ENCODE peak calls at places on chromosomes 11 and 22, in five cellular contexts. One of them, this sample, is unnamed. For H3K9me3 and H3K36me3, the result is how much of the 10 kb centered on the place peaks cover.

GRCh38 chr11:47325271-47326041 is 27.0 kb downstream of the MYBPC3 start:
- DNase-seq in IMR-90: no peak
- DNase-seq in esophagus muscularis mucosa: no peak
- DNase-seq in transverse colon: no peak
- DNase-seq in left ventricle myocardium inferior: no peak
- DNase-seq in this sample: no peak

GRCh38 chr22:17199131-17199731 is 20.0 kb downstream of the ADA2 start:
- DNase-seq in IMR-90: peak
- DNase-seq in transverse colon: no peak
- DNase-seq in esophagus muscularis mucosa: no peak
- DNase-seq in left ventricle myocardium inferior: peak
- DNase-seq in this sample: peak

GRCh38 chr11:120717042-120717441 is 205.5 kb downstream of the GRIK4 start:
- DNase-seq in IMR-90: no peak
- DNase-seq in esophagus muscularis mucosa: no peak
- DNase-seq in left ventricle myocardium inferior: no peak
- DNase-seq in transverse colon: no peak
- DNase-seq in this sample: no peak

GRCh38 chr11:17745032-17745772 is 10.6 kb downstream of the KCNC1 start:
- DNase-seq in left ventricle myocardium inferior: no peak
- DNase-seq in transverse colon: no peak
- DNase-seq in esophagus muscularis mucosa: no peak
- DNase-seq in IMR-90: no peak
- DNase-seq in this sample: peak

GRCh38 chr22:37020192-37020479 is 594 bp downstream of the MPST start:
- DNase-seq in IMR-90: peak
- DNase-seq in left ventricle myocardium inferior: no peak
- DNase-seq in transverse colon: peak
- DNase-seq in esophagus muscularis mucosa: no peak
- DNase-seq in this sample: no peak

GRCh38 chr11:765025-765801 is 12.1 kb downstream of the GATD1 start:
- DNase-seq in transverse colon: peak
- DNase-seq in left ventricle myocardium inferior: peak
- DNase-seq in esophagus muscularis mucosa: no peak
- DNase-seq in IMR-90: peak
- DNase-seq in this sample: peak

GRCh38 chr11:32006799-32007388 is 84.0 kb upstream of the RCN1 start:
- DNase-seq in esophagus muscularis mucosa: no peak
- DNase-seq in IMR-90: peak
- DNase-seq in left ventricle myocardium inferior: no peak
- DNase-seq in transverse colon: no peak
- DNase-seq in this sample: no peak

GRCh38 chr22:26461188-26461810 is 22.3 kb downstream of the HPS4 start:
- DNase-seq in IMR-90: peak
- DNase-seq in esophagus muscularis mucosa: no peak
- DNase-seq in transverse colon: peak
- DNase-seq in left ventricle myocardium inferior: peak
- DNase-seq in this sample: peak

GRCh38 chr22:30626413-30626812 is 9.2 kb upstream of the SLC35E4 start:
- DNase-seq in IMR-90: no peak
- DNase-seq in left ventricle myocardium inferior: no peak
- DNase-seq in transverse colon: no peak
- DNase-seq in esophagus muscularis mucosa: no peak
- DNase-seq in this sample: no peak

GRCh38 chr11:73664894-73665293 is 18.5 kb downstream of the PLEKHB1 start:
- DNase-seq in transverse colon: no peak
- DNase-seq in left ventricle myocardium inferior: no peak
- DNase-seq in IMR-90: no peak
- DNase-seq in esophagus muscularis mucosa: no peak
- DNase-seq in this sample: no peak

GRCh38 chr22:20267441-20268288 is 453 bp downstream of the RTN4R start:
- DNase-seq in left ventricle myocardium inferior: no peak
- DNase-seq in IMR-90: no peak
- DNase-seq in esophagus muscularis mucosa: no peak
- DNase-seq in transverse colon: peak
- DNase-seq in this sample: no peak

GRCh38 chr11:9280655-9281301 is 15.6 kb upstream of the DENND5A start:
- DNase-seq in transverse colon: peak
- DNase-seq in left ventricle myocardium inferior: no peak
- DNase-seq in IMR-90: peak
- DNase-seq in esophagus muscularis mucosa: no peak
- DNase-seq in this sample: no peak

GRCh38 chr11:102396708-102397563 is 49.9 kb downstream of the BIRC2 start:
- DNase-seq in esophagus muscularis mucosa: no peak
- DNase-seq in transverse colon: no peak
- DNase-seq in IMR-90: peak
- DNase-seq in left ventricle myocardium inferior: no peak
- DNase-seq in this sample: no peak

GRCh38 chr11:64339754-64340408 is at the start of gene CCDC88B:
- DNase-seq in esophagus muscularis mucosa: no peak
- DNase-seq in transverse colon: peak
- DNase-seq in IMR-90: no peak
- DNase-seq in left ventricle myocardium inferior: peak
- DNase-seq in this sample: peak

GRCh38 chr11:69546735-69547370 is 65.4 kb downstream of the LINC01488 start:
- DNase-seq in left ventricle myocardium inferior: no peak
- DNase-seq in transverse colon: no peak
- DNase-seq in IMR-90: no peak
- DNase-seq in esophagus muscularis mucosa: no peak
- DNase-seq in this sample: no peak

GRCh38 chr22:49404576-49405199 is 423.0 kb downstream of the BRD1 start:
- DNase-seq in transverse colon: no peak
- DNase-seq in IMR-90: no peak
- DNase-seq in esophagus muscularis mucosa: no peak
- DNase-seq in left ventricle myocardium inferior: no peak
- DNase-seq in this sample: no peak
- H3K9me3 ChIP-seq in transverse colon: under half
- H3K9me3 ChIP-seq in IMR-90: under half
- H3K9me3 ChIP-seq in esophagus muscularis mucosa: under half
- H3K9me3 ChIP-seq in left ventricle myocardium inferior: under half
- H3K9me3 ChIP-seq in this sample: under half

DNA sequence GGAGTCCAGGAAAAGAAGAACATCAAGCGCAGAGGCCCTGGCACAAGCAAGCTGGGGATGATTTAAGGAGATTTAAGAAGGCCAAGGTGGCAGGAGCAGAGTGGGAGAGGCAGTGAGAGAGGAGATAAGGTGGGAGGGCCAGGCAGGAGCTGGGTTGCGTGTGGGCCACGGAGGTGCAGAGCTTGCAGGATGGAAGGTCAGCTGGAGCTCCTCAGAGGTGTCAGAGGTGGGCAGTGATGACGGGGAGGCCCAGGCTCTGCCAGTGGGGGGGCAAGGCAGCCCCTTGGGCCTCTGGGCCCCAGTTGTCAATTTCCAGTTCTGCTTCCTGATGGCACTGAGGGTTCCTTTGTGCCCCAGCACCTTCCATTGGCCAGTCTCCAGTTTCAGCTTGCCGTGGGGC is 6.5 kb downstream of the FRMD8 start:
- DNase-seq in IMR-90: no peak
- DNase-seq in left ventricle myocardium inferior: no peak
- DNase-seq in esophagus muscularis mucosa: no peak
- DNase-seq in transverse colon: no peak
- DNase-seq in this sample: no peak
- H3K36me3 ChIP-seq in IMR-90: under half
- H3K36me3 ChIP-seq in left ventricle myocardium inferior: under half
- H3K36me3 ChIP-seq in esophagus muscularis mucosa: under half
- H3K36me3 ChIP-seq in transverse colon: under half
- H3K36me3 ChIP-seq in this sample: under half

GRCh38 chr11:71441251-71441650 is 6.9 kb downstream of the DHCR7 start:
- DNase-seq in esophagus muscularis mucosa: no peak
- DNase-seq in transverse colon: no peak
- DNase-seq in IMR-90: no peak
- DNase-seq in left ventricle myocardium inferior: no peak
- DNase-seq in this sample: no peak
- TF ChIP-seq CTCF in esophagus muscularis mucosa: no peak
- TF ChIP-seq CTCF in transverse colon: no peak
- TF ChIP-seq CTCF in IMR-90: no peak
- TF ChIP-seq CTCF in left ventricle myocardium inferior: no peak
- TF ChIP-seq CTCF in this sample: no peak

DNA sequence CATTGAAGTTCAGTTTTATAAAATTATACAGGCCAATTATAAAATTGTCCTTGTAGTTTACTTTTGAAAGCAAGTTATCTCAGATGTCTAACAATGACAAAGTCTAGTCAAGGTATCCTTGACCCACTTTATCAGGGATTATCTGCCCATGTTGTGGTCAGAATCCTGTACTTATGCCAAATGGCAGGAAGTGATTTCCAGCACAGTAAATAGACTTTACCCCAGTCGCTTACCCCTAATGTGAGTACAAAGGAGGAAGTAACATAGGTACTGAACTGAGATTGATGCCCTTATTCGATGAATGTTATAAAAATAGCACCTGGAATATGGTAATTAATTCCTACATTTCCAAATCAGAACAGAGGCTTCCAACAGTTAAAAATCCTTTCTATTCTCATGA is 355.7 kb downstream of the CNTN5 start:
- DNase-seq in esophagus muscularis mucosa: no peak
- DNase-seq in transverse colon: no peak
- DNase-seq in left ventricle myocardium inferior: no peak
- DNase-seq in IMR-90: no peak
- DNase-seq in this sample: no peak
- H3K9me3 ChIP-seq in esophagus muscularis mucosa: under half
- H3K9me3 ChIP-seq in transverse colon: under half
- H3K9me3 ChIP-seq in left ventricle myocardium inferior: under half
- H3K9me3 ChIP-seq in IMR-90: under half
- H3K9me3 ChIP-seq in this sample: under half

GRCh38 chr11:108196901-108197300 is 25.5 kb downstream of the NPAT start:
- DNase-seq in IMR-90: no peak
- DNase-seq in transverse colon: no peak
- DNase-seq in left ventricle myocardium inferior: no peak
- DNase-seq in esophagus muscularis mucosa: no peak
- DNase-seq in this sample: no peak

GRCh38 chr11:108203075-108203474 is 19.4 kb downstream of the NPAT start:
- DNase-seq in transverse colon: no peak
- DNase-seq in esophagus muscularis mucosa: no peak
- DNase-seq in left ventricle myocardium inferior: no peak
- DNase-seq in IMR-90: no peak
- DNase-seq in this sample: no peak

GRCh38 chr11:108197351-108197750 is 25.1 kb downstream of the NPAT start:
- DNase-seq in IMR-90: no peak
- DNase-seq in transverse colon: no peak
- DNase-seq in left ventricle myocardium inferior: no peak
- DNase-seq in esophagus muscularis mucosa: no peak
- DNase-seq in this sample: no peak

GRCh38 chr11:108199446-108200321 is 22.8 kb downstream of the NPAT start:
- DNase-seq in left ventricle myocardium inferior: no peak
- DNase-seq in IMR-90: peak
- DNase-seq in transverse colon: no peak
- DNase-seq in esophagus muscularis mucosa: no peak
- DNase-seq in this sample: no peak

GRCh38 chr11:108198833-108199232 is 23.6 kb downstream of the NPAT start:
- DNase-seq in esophagus muscularis mucosa: no peak
- DNase-seq in IMR-90: no peak
- DNase-seq in left ventricle myocardium inferior: no peak
- DNase-seq in transverse colon: no peak
- DNase-seq in this sample: peak
- H3K36me3 ChIP-seq in esophagus muscularis mucosa: under half
- H3K36me3 ChIP-seq in IMR-90: under half
- H3K36me3 ChIP-seq in left ventricle myocardium inferior: under half
- H3K36me3 ChIP-seq in transverse colon: under half
- H3K36me3 ChIP-seq in this sample: under half

GRCh38 chr11:131868769-131869482 is 498.5 kb downstream of the NTM start:
- DNase-seq in transverse colon: no peak
- DNase-seq in IMR-90: peak
- DNase-seq in left ventricle myocardium inferior: no peak
- DNase-seq in esophagus muscularis mucosa: no peak
- DNase-seq in this sample: no peak
- TF ChIP-seq CTCF in transverse colon: no peak
- TF ChIP-seq CTCF in IMR-90: no peak
- TF ChIP-seq CTCF in left ventricle myocardium inferior: no peak
- TF ChIP-seq CTCF in esophagus muscularis mucosa: no peak
- TF ChIP-seq CTCF in this sample: no peak

GRCh38 chr11:5929571-5929970 is 12.5 kb upstream of the OR56A3 start:
- DNase-seq in esophagus muscularis mucosa: no peak
- DNase-seq in transverse colon: no peak
- DNase-seq in IMR-90: no peak
- DNase-seq in left ventricle myocardium inferior: no peak
- DNase-seq in this sample: no peak

GRCh38 chr11:5928811-5929210 is 13.2 kb upstream of the OR56A3 start:
- DNase-seq in left ventricle myocardium inferior: no peak
- DNase-seq in transverse colon: no peak
- DNase-seq in IMR-90: no peak
- DNase-seq in esophagus muscularis mucosa: peak
- DNase-seq in this sample: no peak

GRCh38 chr11:5931061-5931460 is 11.0 kb upstream of the OR56A3 start:
- DNase-seq in left ventricle myocardium inferior: no peak
- DNase-seq in IMR-90: no peak
- DNase-seq in esophagus muscularis mucosa: no peak
- DNase-seq in transverse colon: no peak
- DNase-seq in this sample: no peak

GRCh38 chr11:5929984-5930383 is 12.1 kb upstream of the OR56A3 start:
- DNase-seq in transverse colon: no peak
- DNase-seq in IMR-90: no peak
- DNase-seq in left ventricle myocardium inferior: no peak
- DNase-seq in esophagus muscularis mucosa: no peak
- DNase-seq in this sample: no peak

DNA sequence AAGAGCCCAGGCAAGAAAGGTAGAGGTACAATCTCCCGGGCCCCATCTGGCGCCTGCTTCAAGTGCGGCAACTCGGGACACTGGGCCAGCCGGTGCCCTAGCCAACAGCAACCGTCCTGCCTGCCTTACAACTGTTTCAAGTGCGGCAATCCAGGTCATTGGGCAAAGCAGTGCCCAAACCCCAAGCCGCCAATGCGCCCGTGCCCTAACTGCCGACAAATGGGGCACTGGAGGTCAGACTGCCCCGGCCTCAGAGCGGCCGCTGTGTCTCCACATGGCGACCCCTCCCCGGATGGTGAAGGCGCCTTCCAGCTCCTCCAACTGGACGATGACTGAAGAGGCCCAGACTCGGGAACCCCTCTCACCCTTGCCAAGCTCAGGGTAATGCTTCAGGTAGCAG is 11.4 kb upstream of the OR56A3 start:
- DNase-seq in left ventricle myocardium inferior: no peak
- DNase-seq in esophagus muscularis mucosa: no peak
- DNase-seq in transverse colon: no peak
- DNase-seq in IMR-90: no peak
- DNase-seq in this sample: no peak
- H3K9me3 ChIP-seq in left ventricle myocardium inferior: half or more
- H3K9me3 ChIP-seq in esophagus muscularis mucosa: under half
- H3K9me3 ChIP-seq in transverse colon: under half
- H3K9me3 ChIP-seq in IMR-90: under half
- H3K9me3 ChIP-seq in this sample: under half

GRCh38 chr11:133935551-133935910 is 21.2 kb downstream of the IGSF9B start:
- DNase-seq in IMR-90: no peak
- DNase-seq in left ventricle myocardium inferior: no peak
- DNase-seq in transverse colon: no peak
- DNase-seq in esophagus muscularis mucosa: no peak
- DNase-seq in this sample: no peak
- H3K36me3 ChIP-seq in IMR-90: under half
- H3K36me3 ChIP-seq in left ventricle myocardium inferior: half or more
- H3K36me3 ChIP-seq in transverse colon: under half
- H3K36me3 ChIP-seq in esophagus muscularis mucosa: under half
- H3K36me3 ChIP-seq in this sample: under half

GRCh38 chr11:122656631-122657101 is 1.1 kb downstream of the UBASH3B start:
- DNase-seq in IMR-90: peak
- DNase-seq in transverse colon: peak
- DNase-seq in left ventricle myocardium inferior: peak
- DNase-seq in esophagus muscularis mucosa: peak
- DNase-seq in this sample: peak
- TF ChIP-seq CTCF in IMR-90: peak
- TF ChIP-seq CTCF in transverse colon: no peak
- TF ChIP-seq CTCF in left ventricle myocardium inferior: no peak
- TF ChIP-seq CTCF in esophagus muscularis mucosa: no peak
- TF ChIP-seq CTCF in this sample: no peak

This sample was measured in psoas muscle.